ENCODE peak calls at places on chromosomes 4 and X, in four cellular contexts. Z is A549, D is ovary, N is transverse colon. P is an unnamed sample.

GRCh38 chr4:142563682-142564291 is 282.3 kb downstream of the INPP4B start:
- DNase-seq in Z (peak; percentile 8), D (no peak), N (no peak), P (no peak)

GRCh38 chrX:15269618-15270521 is at the start of gene ASB9:
- DNase-seq in N (peak; percentile 47), D (no peak), Z (peak; percentile 96), P (no peak)

GRCh38 chr4:11746734-11747133 is 318.0 kb upstream of the HS3ST1 start:
- DNase-seq in Z (no peak), N (no peak), D (no peak), P (no peak)

GRCh38 chr4:76581276-76581675 is 146.2 kb downstream of the SHROOM3 start:
- DNase-seq in Z (no peak), D (no peak), N (no peak), P (no peak)

GRCh38 chr4:154516320-154516719 is 24.7 kb upstream of the DCHS2 start:
- DNase-seq in D (no peak), N (no peak), Z (no peak), P (no peak)

GRCh38 chr4:15706646-15707362 is 3.9 kb downstream of the BST1 start:
- DNase-seq in N (no peak), D (no peak), Z (no peak), P (no peak)

GRCh38 chrX:72120798-72121197 is 10.9 kb downstream of the RTL5 start:
- DNase-seq in Z (no peak), D (no peak), N (no peak), P (no peak)

GRCh38 chr4:165631912-165632311 is 241.1 kb upstream of the TLL1 start:
- DNase-seq in D (no peak), Z (no peak), N (no peak), P (no peak)

GRCh38 chrX:18582910-18583493 is 88.9 kb downstream of the RS1 start:
- DNase-seq in N (no peak), Z (no peak), D (no peak), P (no peak)

GRCh38 chr4:116217781-116218180 is 867.6 kb downstream of the TRAM1L1 start:
- DNase-seq in D (no peak), N (no peak), Z (no peak), P (no peak)

GRCh38 chrX:73847991-73848390 is 285.0 kb downstream of the CHIC1 start:
- DNase-seq in N (no peak), Z (no peak), D (no peak), P (no peak)

GRCh38 chr4:123597586-123597985 is 201.0 kb downstream of the SPRY1 start:
- DNase-seq in D (no peak), N (no peak), Z (no peak), P (no peak)

GRCh38 chr4:68348577-68348976 is 1.3 kb downstream of the YTHDC1 start:
- DNase-seq in D (no peak), Z (no peak), N (no peak), P (no peak)

GRCh38 chr4:68347845-68348244 is 2.0 kb downstream of the YTHDC1 start:
- DNase-seq in Z (no peak), N (no peak), D (no peak), P (no peak)

GRCh38 chr4:68344785-68345184 is 5.1 kb downstream of the YTHDC1 start:
- DNase-seq in Z (no peak), D (no peak), N (no peak), P (no peak)

GRCh38 chr4:68346461-68346860 is 3.4 kb downstream of the YTHDC1 start:
- DNase-seq in Z (peak; percentile 34), D (no peak), N (no peak), P (no peak)

DNA sequence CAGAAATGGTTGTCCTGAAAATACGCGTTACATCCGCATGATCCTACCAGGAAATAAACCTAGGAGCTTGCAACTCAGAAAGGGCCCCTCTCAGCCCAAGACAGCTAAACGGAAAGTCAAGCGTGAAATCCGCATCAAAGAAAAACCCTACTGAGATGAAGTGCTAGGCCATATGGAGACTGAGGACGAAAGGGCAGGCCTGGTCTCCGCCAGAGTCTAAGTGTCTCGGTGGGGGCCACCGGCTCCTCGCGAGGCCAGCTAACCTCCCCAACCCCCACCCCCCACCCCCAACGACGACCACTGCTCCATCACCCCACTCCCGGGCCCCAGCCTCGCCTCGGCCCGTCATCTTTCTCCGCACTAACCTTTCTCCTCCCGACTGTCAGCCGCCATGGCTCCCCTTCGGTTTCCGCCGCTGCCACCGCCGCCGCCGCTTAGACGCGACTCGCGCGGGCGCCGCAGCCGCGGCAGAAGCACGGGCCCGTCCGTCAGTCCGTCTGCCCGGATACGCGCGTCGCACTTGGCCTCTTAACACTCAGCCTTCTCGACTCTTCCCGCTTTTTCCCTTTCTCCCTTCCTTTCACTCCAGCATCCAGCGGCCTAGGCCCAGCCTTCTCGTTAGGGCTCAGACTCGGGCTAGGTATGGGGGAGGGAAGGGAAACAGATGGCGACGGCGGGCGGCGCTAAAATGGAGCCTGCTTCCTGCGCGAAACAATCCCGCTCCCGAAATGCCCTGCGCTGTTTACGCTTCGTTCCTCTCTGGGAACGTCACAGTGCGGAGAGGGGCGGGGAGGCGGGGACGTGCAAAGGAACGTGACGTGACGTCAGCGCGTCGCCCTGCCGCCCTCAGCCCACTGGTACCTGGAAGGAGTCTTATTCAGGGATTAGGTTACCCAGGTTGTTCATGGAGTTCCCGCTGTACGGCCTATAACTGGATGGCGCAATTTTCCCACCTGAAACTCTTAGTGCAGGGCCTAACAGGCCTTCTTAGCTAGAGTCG is at the start of gene YTHDC1:
- DNase-seq in Z (peak; percentile 95), D (peak; percentile 98), N (peak; percentile 98), P (peak; percentile 96)
- TF ChIP-seq POLR2A in Z (peak; percentile 47), D (peak; percentile 99), N (peak; percentile 98), P (peak; percentile 97)

GRCh38 chr4:83212041-83212851 is 72.4 kb downstream of the COQ2 start:
- DNase-seq in Z (no peak), N (peak; percentile 71), D (no peak), P (peak; percentile 44)
- TF ChIP-seq EP300 in Z (no peak), N (no peak), D (no peak), P (no peak)

GRCh38 chrX:154097597-154098541 is at the start of gene MECP2:
- DNase-seq in Z (peak; percentile 93), N (peak; percentile 94), D (peak; percentile 92), P (peak; percentile 98)

GRCh38 chrX:154094833-154095232 is 2.7 kb downstream of the MECP2 start:
- DNase-seq in Z (no peak), D (no peak), N (no peak), P (no peak)

GRCh38 chrX:154098551-154098950 is 1.0 kb upstream of the MECP2 start:
- DNase-seq in N (no peak), D (no peak), Z (no peak), P (no peak)

GRCh38 chrX:154096140-154097002 is 1.1 kb downstream of the MECP2 start:
- DNase-seq in D (peak; percentile 46), N (no peak), Z (peak; percentile 7), P (no peak)

GRCh38 chrX:154097003-154097596 is 417 bp downstream of the MECP2 start:
- DNase-seq in N (peak; percentile 69), D (peak; percentile 87), Z (peak; percentile 69), P (peak; percentile 95)
- H3K27ac ChIP-seq in N (peak overlapping the region; percentile 98), D (peak overlapping the region; percentile 99), Z (peak overlapping the region; percentile 98), P (peak overlapping the region; percentile 97)

GRCh38 chr4:79232555-79232954 is 93.3 kb downstream of the NAA11 start:
- DNase-seq in N (no peak), Z (no peak), D (no peak), P (no peak)
- TF ChIP-seq POLR2A in N (no peak), Z (no peak), D (no peak), P (no peak)

GRCh38 chrX:84363054-84363453 is 139.2 kb downstream of the HDX start:
- DNase-seq in D (no peak), N (no peak), Z (no peak), P (no peak)

GRCh38 chrX:84362184-84362838 is 139.9 kb downstream of the HDX start:
- DNase-seq in Z (no peak), N (no peak), D (no peak), P (no peak)

GRCh38 chrX:84363674-84364073 is 138.6 kb downstream of the HDX start:
- DNase-seq in N (no peak), Z (no peak), D (no peak), P (no peak)
- TF ChIP-seq EP300 in N (no peak), Z (no peak), D (no peak), P (no peak)

GRCh38 chr4:74757136-74757535 is 37.2 kb downstream of the BTC start:
- DNase-seq in D (no peak), N (no peak), Z (no peak), P (no peak)
- H3K27ac ChIP-seq in D (no peak overlapping the region), N (no peak overlapping the region), Z (no peak overlapping the region), P (no peak overlapping the region)

GRCh38 chrX:63657821-63658220 is 127.2 kb downstream of the ARHGEF9 start:
- DNase-seq in N (no peak), D (no peak), Z (peak; percentile 0), P (no peak)
- TF ChIP-seq POLR2A in N (no peak), D (no peak), Z (no peak), P (no peak)

DNA sequence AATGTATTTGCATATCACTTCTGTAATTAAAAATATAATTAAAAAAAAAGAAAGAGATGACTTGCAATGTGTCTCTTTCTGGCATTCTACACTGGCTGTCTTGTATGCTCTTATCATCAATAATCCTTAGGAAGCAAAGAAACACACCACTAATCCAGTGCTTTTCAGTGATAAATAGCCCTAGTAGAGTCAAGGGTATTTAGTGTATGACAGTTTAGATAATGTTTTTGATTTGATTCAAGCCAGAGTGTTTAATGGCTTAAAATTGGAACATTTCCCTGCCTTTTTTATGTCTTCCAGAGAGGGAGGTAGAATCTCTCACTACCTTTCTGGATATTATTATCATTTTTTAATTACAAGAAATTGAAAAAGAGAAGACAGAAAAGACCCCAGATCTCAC is 48.6 kb upstream of the CXCL8 start:
- DNase-seq in Z (no peak), N (no peak), D (no peak), P (no peak)
- TF ChIP-seq EP300 in Z (no peak), N (no peak), D (no peak), P (no peak)